ENCODE peak calls at places on chromosomes 1 and 21, in six cellular contexts. O, I, E, Y, X and U are unnamed samples.

GRCh38 chr1:228986093-228986904 is 251.0 kb downstream of the RHOU start:
- DNase-seq in O (no peak), I (no peak), E (peak; percentile 27), Y (no peak), X (peak; percentile 63), U (no peak)

GRCh38 chr1:59897165-59897564 is 29.4 kb downstream of the CYP2J2 start:
- DNase-seq in O (no peak), I (no peak), E (no peak), Y (no peak), X (no peak), U (no peak)

GRCh38 chr21:14120091-14120734 is 90.5 kb downstream of the LIPI start:
- DNase-seq in O (peak; percentile 28), I (peak; percentile 52), E (no peak), Y (peak; percentile 7), X (no peak), U (no peak)

GRCh38 chr1:153627797-153628626 is at the start of gene S100A1:
- DNase-seq in O (no peak), I (no peak), E (no peak), Y (no peak), X (peak; percentile 81), U (no peak)

GRCh38 chr1:44693159-44693558 is 18.6 kb downstream of the ARMH1 start:
- DNase-seq in O (no peak), I (no peak), E (no peak), Y (no peak), X (no peak), U (no peak)

GRCh38 chr21:37373539-37373938 is 7.0 kb downstream of the DYRK1A start:
- DNase-seq in O (no peak), I (no peak), E (no peak), Y (no peak), X (no peak), U (no peak)

GRCh38 chr1:84688461-84689061 is 1.7 kb downstream of the SSX2IP start:
- DNase-seq in O (no peak), I (no peak), E (peak; percentile 30), Y (no peak), X (no peak), U (no peak)

GRCh38 chr1:203306089-203306969 is 1.0 kb downstream of the BTG2 start:
- DNase-seq in O (no peak), I (peak; percentile 60), E (peak; percentile 86), Y (peak; percentile 58), X (peak; percentile 87), U (peak; percentile 68)

GRCh38 chr21:42209801-42210479 is 9.0 kb upstream of the ABCG1 start:
- DNase-seq in O (no peak), I (no peak), E (no peak), Y (no peak), X (no peak), U (no peak)

GRCh38 chr1:2632561-2633361 is at the start of gene MMEL1:
- DNase-seq in O (no peak), I (no peak), E (no peak), Y (no peak), X (no peak), U (no peak)

GRCh38 chr1:210072129-210072528 is 134.1 kb downstream of the SYT14 start:
- DNase-seq in O (no peak), I (no peak), E (peak; percentile 28), Y (no peak), X (no peak), U (no peak)

GRCh38 chr1:2875677-2876531 is 74.4 kb upstream of the TTC34 start:
- DNase-seq in O (no peak), I (no peak), E (no peak), Y (no peak), X (peak; percentile 32), U (no peak)

GRCh38 chr1:24189528-24189927 is 2.4 kb upstream of the IFNLR1 start:
- DNase-seq in O (no peak), I (peak; percentile 65), E (no peak), Y (peak; percentile 2), X (no peak), U (no peak)

GRCh38 chr1:225201447-225201846 is 226.4 kb downstream of the LBR start:
- DNase-seq in O (no peak), I (no peak), E (peak; percentile 4), Y (no peak), X (no peak), U (no peak)

GRCh38 chr1:193070942-193071341 is 11.5 kb downstream of the RO60 start:
- DNase-seq in O (no peak), I (no peak), E (no peak), Y (no peak), X (no peak), U (no peak)

GRCh38 chr1:40276122-40276521 is 18.1 kb downstream of the ZMPSTE24 start:
- DNase-seq in O (no peak), I (no peak), E (no peak), Y (no peak), X (no peak), U (no peak)

GRCh38 chr1:22444856-22445255 is 6.8 kb upstream of the ZBTB40 start:
- DNase-seq in O (no peak), I (no peak), E (peak; percentile 13), Y (no peak), X (no peak), U (no peak)

GRCh38 chr21:45313015-45313414 is 25.3 kb upstream of the POFUT2 start:
- DNase-seq in O (no peak), I (no peak), E (no peak), Y (no peak), X (peak; percentile 12), U (no peak)

GRCh38 chr1:64540265-64540791 is 70.4 kb downstream of the CACHD1 start:
- DNase-seq in O (no peak), I (no peak), E (peak; percentile 53), Y (peak; percentile 51), X (no peak), U (no peak)

GRCh38 chr1:152182942-152183341 is 23.9 kb upstream of the RPTN start:
- DNase-seq in O (no peak), I (no peak), E (peak; percentile 87), Y (no peak), X (no peak), U (no peak)

GRCh38 chr21:25809013-25809412 is 74.2 kb downstream of the GABPA start:
- DNase-seq in O (no peak), I (no peak), E (no peak), Y (no peak), X (no peak), U (no peak)

GRCh38 chr1:55445416-55445815 is 230.3 kb upstream of the USP24 start:
- DNase-seq in O (no peak), I (no peak), E (no peak), Y (no peak), X (no peak), U (no peak)

GRCh38 chr1:31412732-31413404 is at the start of gene SERINC2:
- DNase-seq in O (no peak), I (peak; percentile 86), E (no peak), Y (peak; percentile 14), X (no peak), U (no peak)

GRCh38 chr1:53705446-53706096 is 33.4 kb downstream of the GLIS1 start:
- DNase-seq in O (no peak), I (no peak), E (no peak), Y (no peak), X (no peak), U (no peak)

GRCh38 chr1:218711021-218711420 is 365.9 kb downstream of the TGFB2 start:
- DNase-seq in O (no peak), I (no peak), E (peak; percentile 15), Y (no peak), X (no peak), U (no peak)

GRCh38 chr1:94554611-94555010 is 13.1 kb upstream of the F3 start:
- DNase-seq in O (no peak), I (no peak), E (no peak), Y (no peak), X (no peak), U (no peak)

GRCh38 chr1:163170975-163171676 is 31.6 kb downstream of the RGS5 start:
- DNase-seq in O (no peak), I (no peak), E (peak; percentile 78), Y (no peak), X (no peak), U (no peak)

GRCh38 chr1:221776495-221777413 is 34.9 kb upstream of the DUSP10 start:
- DNase-seq in O (no peak), I (peak; percentile 29), E (no peak), Y (no peak), X (no peak), U (no peak)